ENCODE peak calls at places on chromosomes 12 and 14, in four cellular contexts. C is gastrocnemius medialis; H is CD4-positive, CD25-positive, alpha-beta regulatory T cell; U is transverse colon. K is an unnamed sample.
A peak's percentile ranks its signal among the peaks of the same experiment; 100 is the strongest.

GRCh38 chr14:55556929-55557623 is 22.9 kb upstream of the KTN1 start:
- DNase-seq in H (no peak), C (peak; percentile 60), U (peak; percentile 67), K (no peak)

GRCh38 chr12:80846930-80847329 is 90.8 kb downstream of the LIN7A start:
- DNase-seq in H (no peak), U (no peak), C (no peak), K (no peak)

GRCh38 chr14:50775357-50775756 is 55.6 kb downstream of the NIN start:
- DNase-seq in U (no peak), H (no peak), C (no peak), K (no peak)

GRCh38 chr12:52633383-52633782 is 15.0 kb upstream of the KRT73 start:
- DNase-seq in H (no peak), C (no peak), U (no peak), K (peak; percentile 31)

GRCh38 chr12:125194999-125195398 is 129.8 kb downstream of the AACS start:
- DNase-seq in U (no peak), H (no peak), C (no peak), K (no peak)

GRCh38 chr12:39329015-39329414 is 113.9 kb downstream of the KIF21A start:
- DNase-seq in H (no peak), C (no peak), U (no peak), K (no peak)

GRCh38 chr12:90510948-90511347 is 444.0 kb downstream of the CCER1 start:
- DNase-seq in H (no peak), C (no peak), U (no peak), K (no peak)

GRCh38 chr12:93742086-93742934 is 65.1 kb downstream of the CRADD start:
- DNase-seq in H (peak; percentile 21), C (no peak), U (peak; percentile 70), K (peak; percentile 50)

GRCh38 chr14:36773136-36773540 is 111.5 kb downstream of the PAX9 start:
- DNase-seq in H (no peak), C (no peak), U (no peak), K (no peak)

GRCh38 chr12:132555686-132556085 is 54.7 kb downstream of the LRCOL1 start:
- DNase-seq in H (no peak), C (no peak), U (no peak), K (no peak)

GRCh38 chr14:95365401-95365800 is 45.7 kb upstream of the CLMN start:
- DNase-seq in H (no peak), U (no peak), C (no peak), K (no peak)

GRCh38 chr14:76729195-76729594 is 32.1 kb upstream of the VASH1 start:
- DNase-seq in H (no peak), U (no peak), C (no peak), K (no peak)

GRCh38 chr12:105986779-105987686 is 151.7 kb downstream of the NUAK1 start:
- DNase-seq in U (no peak), C (no peak), H (no peak), K (no peak)

GRCh38 chr12:56863789-56864188 is 70.4 kb downstream of the SDR9C7 start:
- DNase-seq in C (no peak), U (no peak), H (no peak), K (no peak)

GRCh38 chr14:102317564-102318248 is 1.8 kb upstream of the ZNF839 start:
- DNase-seq in C (peak; percentile 74), H (no peak), U (peak; percentile 54), K (no peak)

GRCh38 chr14:33602396-33602795 is 348.5 kb downstream of the EGLN3 start:
- DNase-seq in H (no peak), C (no peak), U (no peak), K (no peak)

GRCh38 chr12:75706786-75707605 is 195.6 kb upstream of the KRR1 start:
- DNase-seq in U (no peak), H (no peak), C (no peak), K (no peak)
- H3K4me3 ChIP-seq in U (no peak overlapping the region), H (no peak overlapping the region), C (no peak overlapping the region), K (no peak overlapping the region)

GRCh38 chr12:54299515-54300266 is 1.1 kb downstream of the NFE2 start:
- DNase-seq in H (no peak), U (no peak), C (no peak), K (no peak)

GRCh38 chr12:54298904-54299303 is 1.9 kb downstream of the NFE2 start:
- DNase-seq in H (no peak), C (no peak), U (no peak), K (no peak)

GRCh38 chr12:54300732-54301427 is at the start of gene NFE2:
- DNase-seq in C (peak; percentile 37), U (peak; percentile 54), H (no peak), K (peak; percentile 37)

GRCh38 chr12:54301428-54302045 is 722 bp upstream of the NFE2 start:
- DNase-seq in U (no peak), C (no peak), H (no peak), K (no peak)

GRCh38 chr12:54300267-54300731 is 516 bp downstream of the NFE2 start:
- DNase-seq in U (no peak), H (no peak), C (no peak), K (no peak)
- H3K4me3 ChIP-seq in U (no peak overlapping the region), H (no peak overlapping the region), C (peak overlapping the region; percentile 44), K (no peak overlapping the region)

GRCh38 chr14:28023853-28024252 is 742.7 kb upstream of the FOXG1 start:
- DNase-seq in H (no peak), U (no peak), C (no peak), K (no peak)
- H3K4me3 ChIP-seq in H (no peak overlapping the region), U (no peak overlapping the region), C (no peak overlapping the region), K (no peak overlapping the region)

GRCh38 chr12:64142784-64143183 is 79.3 kb downstream of the KICS2 start:
- DNase-seq in U (no peak), H (no peak), C (no peak), K (no peak)

GRCh38 chr12:64147860-64148259 is 74.2 kb downstream of the KICS2 start:
- DNase-seq in U (no peak), C (no peak), H (no peak), K (no peak)

GRCh38 chr12:64142382-64142781 is 79.7 kb downstream of the KICS2 start:
- DNase-seq in U (no peak), H (no peak), C (no peak), K (no peak)

GRCh38 chr12:64145226-64145625 is 76.9 kb downstream of the KICS2 start:
- DNase-seq in H (no peak), C (no peak), U (no peak), K (no peak)

DNA sequence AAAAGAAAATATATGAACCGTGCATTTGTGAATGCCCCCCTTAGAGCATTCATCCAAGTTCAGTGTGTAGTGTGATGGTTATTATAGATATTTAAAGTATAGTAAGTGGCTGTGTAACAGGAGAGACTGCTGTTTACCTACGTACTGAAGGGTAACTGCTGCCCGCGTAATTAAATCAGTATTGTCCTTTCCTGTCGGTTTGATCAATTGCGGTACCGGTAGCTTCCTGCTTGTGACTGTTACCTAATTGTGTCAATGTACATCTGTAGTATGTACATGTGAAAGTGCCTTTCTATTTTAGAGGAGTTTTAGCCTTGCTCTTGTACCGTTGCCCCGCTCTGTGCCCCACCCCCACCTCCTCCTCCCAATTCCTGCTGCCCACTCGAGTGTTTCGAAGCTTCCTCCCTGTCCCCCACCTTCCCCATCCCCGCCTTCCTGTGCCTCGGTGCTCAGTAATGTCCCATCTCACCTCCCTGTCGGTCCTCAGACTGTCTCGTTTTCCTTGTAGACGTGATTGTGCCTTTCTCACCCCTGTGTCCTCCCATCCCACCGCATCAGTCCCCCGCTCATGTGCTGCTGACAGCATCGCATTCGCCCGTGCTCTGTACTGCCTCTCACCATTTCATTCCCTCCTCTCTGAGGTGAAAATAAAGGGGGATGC is 75.0 kb downstream of the KICS2 start:
- DNase-seq in U (no peak), C (no peak), H (no peak), K (no peak)
- H3K4me3 ChIP-seq in U (no peak overlapping the region), C (no peak overlapping the region), H (peak overlapping the region; percentile 9), K (no peak overlapping the region)

GRCh38 chr12:89333564-89334252 is 18.6 kb downstream of the DUSP6 start:
- DNase-seq in H (no peak), U (peak; percentile 49), C (peak; percentile 11), K (peak; percentile 6)
- H3K4me3 ChIP-seq in H (no peak overlapping the region), U (no peak overlapping the region), C (no peak overlapping the region), K (no peak overlapping the region)

GRCh38 chr12:4320859-4321701 is at the start of gene TIGAR:
- DNase-seq in H (peak; percentile 90), C (peak; percentile 87), U (peak; percentile 95), K (peak; percentile 93)

GRCh38 chr12:4323400-4323799 is 2.4 kb downstream of the TIGAR start:
- DNase-seq in U (no peak), H (no peak), C (no peak), K (no peak)

GRCh38 chr12:4320287-4320858 is 640 bp upstream of the TIGAR start:
- DNase-seq in C (no peak), U (no peak), H (no peak), K (no peak)

GRCh38 chr12:4324366-4324765 is 3.4 kb downstream of the TIGAR start:
- DNase-seq in H (no peak), U (no peak), C (no peak), K (no peak)

DNA sequence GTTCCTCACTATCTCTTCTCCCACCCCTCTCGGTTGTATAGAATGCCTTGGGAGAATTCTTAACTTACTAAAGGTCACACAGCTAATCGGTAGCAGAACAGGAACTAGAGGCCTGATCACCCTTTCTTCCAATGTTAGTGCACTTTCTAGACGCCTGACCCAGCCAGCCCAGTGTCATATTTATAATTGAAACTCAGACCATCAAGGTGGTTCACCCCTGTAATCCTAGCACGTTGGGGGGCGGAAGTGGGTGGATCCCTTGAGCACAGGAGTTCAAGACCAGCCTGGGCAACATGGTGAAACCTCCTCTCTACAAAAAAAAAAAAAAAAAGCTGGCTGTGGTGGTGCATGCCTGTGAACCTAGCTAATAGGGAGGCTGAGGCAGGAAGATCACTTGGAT is 1.8 kb downstream of the TIGAR start:
- DNase-seq in U (no peak), C (no peak), H (no peak), K (no peak)
- H3K4me3 ChIP-seq in U (no peak overlapping the region), C (no peak overlapping the region), H (peak overlapping the region; percentile 33), K (no peak overlapping the region)

K was measured in CD4-positive, alpha-beta memory T cell.